ENCODE peak calls at places on chromosome 14, in ten cellular contexts. O is GM23248; Y is SK-N-SH; I is foreskin keratinocyte; R is adipocyte; X is effector memory CD8-positive, alpha-beta T cell; T is activated naive CD8-positive, alpha-beta T cell treated with anti-CD3 and anti-CD28 coated beads, Interleukin-2, amount 50 U/mL, for 24 hours; Z is memory B cell; J is GM04504; V is neural progenitor cell. C is an unnamed sample.

GRCh38 chr14:104224516-104225281 is 86.3 kb downstream of the KIF26A start:
- DNase-seq in O (no peak), Y (peak; percentile 67), I (no peak), R (peak; percentile 23), X (no peak), T (peak; percentile 64), Z (no peak), J (no peak), V (peak; percentile 73), C (no peak)

GRCh38 chr14:59997496-59997895 is 77.6 kb downstream of the LRRC9 start:
- DNase-seq in O (no peak), Y (no peak), I (peak; percentile 6), R (peak; percentile 24), X (no peak), T (no peak), Z (no peak), J (no peak), V (no peak), C (peak; percentile 67)

GRCh38 chr14:96057738-96058137 is 18.6 kb downstream of the C14orf132 start:
- DNase-seq in O (no peak), Y (no peak), I (no peak), R (no peak), X (no peak), T (no peak), Z (no peak), J (no peak), V (no peak), C (no peak)

GRCh38 chr14:53528114-53528513 is 375.0 kb upstream of the DDHD1 start:
- DNase-seq in O (peak; percentile 46), Y (no peak), I (no peak), R (peak; percentile 51), X (no peak), T (no peak), Z (no peak), J (no peak), V (no peak), C (peak; percentile 30)

GRCh38 chr14:24605435-24606190 is 3.9 kb downstream of the GZMH start:
- DNase-seq in O (peak; percentile 40), Y (peak; percentile 48), I (peak; percentile 25), R (peak; percentile 4), X (peak; percentile 78), T (peak; percentile 82), Z (peak; percentile 61), J (no peak), V (peak; percentile 53), C (peak; percentile 24)

GRCh38 chr14:59265808-59266207 is 77.3 kb downstream of the DAAM1 start:
- DNase-seq in O (peak; percentile 47), Y (no peak), I (peak; percentile 78), R (no peak), X (no peak), T (peak; percentile 30), Z (no peak), J (no peak), V (no peak), C (peak; percentile 22)

GRCh38 chr14:65838565-65838964 is 426.0 kb downstream of the FUT8 start:
- DNase-seq in O (no peak), Y (no peak), I (no peak), R (no peak), X (no peak), T (no peak), Z (no peak), J (no peak), V (no peak), C (no peak)

GRCh38 chr14:68784995-68785816 is 7.7 kb downstream of the ZFP36L1 start:
- DNase-seq in O (peak; percentile 94), Y (no peak), I (peak; percentile 98), R (peak; percentile 40), X (no peak), T (no peak), Z (no peak), J (no peak), V (no peak), C (peak; percentile 73)

GRCh38 chr14:54025661-54026060 is 69.0 kb upstream of the BMP4 start:
- DNase-seq in O (peak; percentile 24), Y (peak; percentile 6), I (peak; percentile 30), R (peak; percentile 43), X (no peak), T (no peak), Z (no peak), J (no peak), V (no peak), C (peak; percentile 65)

GRCh38 chr14:65815127-65815526 is 402.6 kb downstream of the FUT8 start:
- DNase-seq in O (no peak), Y (no peak), I (no peak), R (no peak), X (no peak), T (no peak), Z (no peak), J (no peak), V (no peak), C (no peak)

GRCh38 chr14:68640293-68640574 is 152.6 kb downstream of the ZFP36L1 start:
- DNase-seq in O (no peak), Y (no peak), I (no peak), R (no peak), X (no peak), T (no peak), Z (no peak), J (no peak), V (no peak), C (no peak)

GRCh38 chr14:23431486-23431885 is 4.0 kb downstream of the MYH7 start:
- DNase-seq in O (no peak), Y (no peak), I (no peak), R (no peak), X (no peak), T (no peak), Z (no peak), J (no peak), V (no peak), C (no peak)

GRCh38 chr14:96059519-96060135 is 20.5 kb downstream of the C14orf132 start:
- DNase-seq in O (no peak), Y (no peak), I (no peak), R (no peak), X (no peak), T (no peak), Z (no peak), J (no peak), V (no peak), C (no peak)

GRCh38 chr14:59123975-59124374 is 64.5 kb upstream of the DAAM1 start:
- DNase-seq in O (peak; percentile 68), Y (peak; percentile 38), I (no peak), R (peak; percentile 70), X (no peak), T (no peak), Z (no peak), J (no peak), V (no peak), C (peak; percentile 30)

GRCh38 chr14:37591311-37591940 is 3.6 kb downstream of the FOXA1 start:
- DNase-seq in O (no peak), Y (no peak), I (no peak), R (no peak), X (no peak), T (no peak), Z (no peak), J (no peak), V (peak; percentile 88), C (no peak)

GRCh38 chr14:20327005-20327869 is 5.8 kb downstream of the CCNB1IP1 start:
- DNase-seq in O (peak; percentile 78), Y (peak; percentile 55), I (peak; percentile 53), R (peak; percentile 90), X (peak; percentile 42), T (no peak), Z (peak; percentile 20), J (peak; percentile 37), V (peak; percentile 65), C (peak; percentile 78)

GRCh38 chr14:56341766-56342418 is 223.7 kb downstream of the PELI2 start:
- DNase-seq in O (peak; percentile 44), Y (no peak), I (no peak), R (peak; percentile 49), X (no peak), T (no peak), Z (no peak), J (no peak), V (no peak), C (no peak)

GRCh38 chr14:102580552-102581110 is 11.8 kb upstream of the RCOR1 start:
- DNase-seq in O (peak; percentile 73), Y (no peak), I (no peak), R (no peak), X (no peak), T (no peak), Z (no peak), J (no peak), V (no peak), C (no peak)

GRCh38 chr14:87250992-87251391 is 742.0 kb downstream of the GALC start:
- DNase-seq in O (no peak), Y (no peak), I (no peak), R (no peak), X (no peak), T (no peak), Z (no peak), J (no peak), V (no peak), C (no peak)

GRCh38 chr14:61965030-61965745 is 203.0 kb downstream of the SNAPC1 start:
- DNase-seq in O (peak; percentile 89), Y (no peak), I (peak; percentile 97), R (peak; percentile 92), X (no peak), T (no peak), Z (no peak), J (peak; percentile 36), V (no peak), C (peak; percentile 94)

GRCh38 chr14:23153891-23154796 is 29.3 kb downstream of the SLC7A8 start:
- DNase-seq in O (peak; percentile 96), Y (peak; percentile 34), I (peak; percentile 81), R (peak; percentile 93), X (no peak), T (no peak), Z (no peak), J (peak; percentile 79), V (peak; percentile 46), C (peak; percentile 79)

GRCh38 chr14:39034481-39035296 is 68.3 kb downstream of the SEC23A start:
- DNase-seq in O (peak; percentile 52), Y (peak; percentile 5), I (no peak), R (peak; percentile 45), X (no peak), T (no peak), Z (no peak), J (no peak), V (peak; percentile 69), C (no peak)

C was measured in MCF 10A.